ENCODE peak calls at places on chromosomes 6 and 20, in ten cellular contexts. One of them, this sample, is unnamed.

GRCh38 chr20:43379239-43379917 is 78.3 kb upstream of the SRSF6 start:
- DNase-seq in ovary: no peak
- DNase-seq in HepG2: peak; percentile 27
- DNase-seq in adrenal gland: no peak
- DNase-seq in testis: no peak
- DNase-seq in tibial nerve: no peak
- DNase-seq in NB4: no peak
- DNase-seq in lower leg skin: peak; percentile 5
- DNase-seq in heart left ventricle: no peak
- DNase-seq in stomach: no peak
- DNase-seq in this sample: no peak

GRCh38 chr20:62658593-62659159 is 16.4 kb downstream of the SLCO4A1 start:
- DNase-seq in ovary: peak; percentile 16
- DNase-seq in HepG2: no peak
- DNase-seq in adrenal gland: no peak
- DNase-seq in testis: no peak
- DNase-seq in tibial nerve: no peak
- DNase-seq in NB4: no peak
- DNase-seq in lower leg skin: no peak
- DNase-seq in heart left ventricle: no peak
- DNase-seq in stomach: no peak
- DNase-seq in this sample: no peak

GRCh38 chr6:78436335-78436734 is 431.0 kb upstream of the IRAK1BP1 start:
- DNase-seq in ovary: no peak
- DNase-seq in HepG2: peak; percentile 1
- DNase-seq in adrenal gland: no peak
- DNase-seq in testis: peak; percentile 19
- DNase-seq in tibial nerve: no peak
- DNase-seq in NB4: peak; percentile 34
- DNase-seq in lower leg skin: no peak
- DNase-seq in heart left ventricle: no peak
- DNase-seq in stomach: no peak
- DNase-seq in this sample: no peak

GRCh38 chr20:31260326-31260932 is 3.0 kb downstream of the DEFB115 start:
- DNase-seq in ovary: no peak
- DNase-seq in HepG2: peak; percentile 66
- DNase-seq in adrenal gland: no peak
- DNase-seq in testis: peak; percentile 16
- DNase-seq in tibial nerve: no peak
- DNase-seq in NB4: peak; percentile 63
- DNase-seq in lower leg skin: no peak
- DNase-seq in heart left ventricle: no peak
- DNase-seq in stomach: no peak
- DNase-seq in this sample: no peak

GRCh38 chr6:31079656-31080261 is 32.6 kb downstream of the C6orf15 start:
- DNase-seq in ovary: peak; percentile 70
- DNase-seq in HepG2: peak; percentile 64
- DNase-seq in adrenal gland: peak; percentile 49
- DNase-seq in testis: peak; percentile 82
- DNase-seq in tibial nerve: peak; percentile 85
- DNase-seq in NB4: peak; percentile 61
- DNase-seq in lower leg skin: peak; percentile 89
- DNase-seq in heart left ventricle: no peak
- DNase-seq in stomach: peak; percentile 73
- DNase-seq in this sample: peak; percentile 71

GRCh38 chr6:144248003-144248402 is 37.1 kb upstream of the UTRN start:
- DNase-seq in ovary: no peak
- DNase-seq in HepG2: no peak
- DNase-seq in adrenal gland: no peak
- DNase-seq in testis: no peak
- DNase-seq in tibial nerve: no peak
- DNase-seq in NB4: no peak
- DNase-seq in lower leg skin: no peak
- DNase-seq in heart left ventricle: no peak
- DNase-seq in stomach: no peak
- DNase-seq in this sample: no peak

GRCh38 chr6:133505680-133506079 is 264.5 kb downstream of the EYA4 start:
- DNase-seq in ovary: no peak
- DNase-seq in HepG2: no peak
- DNase-seq in adrenal gland: no peak
- DNase-seq in testis: no peak
- DNase-seq in tibial nerve: no peak
- DNase-seq in NB4: no peak
- DNase-seq in lower leg skin: no peak
- DNase-seq in heart left ventricle: no peak
- DNase-seq in stomach: no peak
- DNase-seq in this sample: no peak

GRCh38 chr6:64230530-64230929 is 594.9 kb downstream of the PHF3 start:
- DNase-seq in ovary: no peak
- DNase-seq in HepG2: no peak
- DNase-seq in adrenal gland: no peak
- DNase-seq in testis: no peak
- DNase-seq in tibial nerve: no peak
- DNase-seq in NB4: no peak
- DNase-seq in lower leg skin: no peak
- DNase-seq in heart left ventricle: no peak
- DNase-seq in stomach: no peak
- DNase-seq in this sample: no peak

GRCh38 chr6:21396313-21396712 is 197.2 kb upstream of the SOX4 start:
- DNase-seq in ovary: no peak
- DNase-seq in HepG2: no peak
- DNase-seq in adrenal gland: no peak
- DNase-seq in testis: no peak
- DNase-seq in tibial nerve: no peak
- DNase-seq in NB4: no peak
- DNase-seq in lower leg skin: no peak
- DNase-seq in heart left ventricle: no peak
- DNase-seq in stomach: no peak
- DNase-seq in this sample: no peak

GRCh38 chr6:150617496-150618460 is 18.1 kb downstream of the PLEKHG1 start:
- DNase-seq in ovary: no peak
- DNase-seq in HepG2: no peak
- DNase-seq in adrenal gland: no peak
- DNase-seq in testis: no peak
- DNase-seq in tibial nerve: no peak
- DNase-seq in NB4: no peak
- DNase-seq in lower leg skin: no peak
- DNase-seq in heart left ventricle: no peak
- DNase-seq in stomach: no peak
- DNase-seq in this sample: no peak

GRCh38 chr6:75402296-75402695 is 91.3 kb downstream of the FILIP1 start:
- DNase-seq in ovary: no peak
- DNase-seq in HepG2: no peak
- DNase-seq in adrenal gland: no peak
- DNase-seq in testis: no peak
- DNase-seq in tibial nerve: no peak
- DNase-seq in NB4: no peak
- DNase-seq in lower leg skin: no peak
- DNase-seq in heart left ventricle: no peak
- DNase-seq in stomach: no peak
- DNase-seq in this sample: no peak

GRCh38 chr6:29926795-29927427 is 15.4 kb upstream of the HLA-A start:
- DNase-seq in ovary: peak; percentile 84
- DNase-seq in HepG2: peak; percentile 78
- DNase-seq in adrenal gland: peak; percentile 64
- DNase-seq in testis: peak; percentile 46
- DNase-seq in tibial nerve: peak; percentile 44
- DNase-seq in NB4: peak; percentile 64
- DNase-seq in lower leg skin: peak; percentile 91
- DNase-seq in heart left ventricle: peak; percentile 87
- DNase-seq in stomach: peak; percentile 84
- DNase-seq in this sample: peak; percentile 70

GRCh38 chr6:29924287-29924686 is 18.0 kb upstream of the HLA-A start:
- DNase-seq in ovary: no peak
- DNase-seq in HepG2: no peak
- DNase-seq in adrenal gland: no peak
- DNase-seq in testis: no peak
- DNase-seq in tibial nerve: no peak
- DNase-seq in NB4: no peak
- DNase-seq in lower leg skin: no peak
- DNase-seq in heart left ventricle: no peak
- DNase-seq in stomach: no peak
- DNase-seq in this sample: no peak

GRCh38 chr6:29926081-29926794 is 16.1 kb upstream of the HLA-A start:
- DNase-seq in ovary: peak; percentile 49
- DNase-seq in HepG2: no peak
- DNase-seq in adrenal gland: no peak
- DNase-seq in testis: no peak
- DNase-seq in tibial nerve: no peak
- DNase-seq in NB4: no peak
- DNase-seq in lower leg skin: peak; percentile 83
- DNase-seq in heart left ventricle: peak; percentile 66
- DNase-seq in stomach: no peak
- DNase-seq in this sample: no peak

GRCh38 chr6:29924731-29925130 is 17.6 kb upstream of the HLA-A start:
- DNase-seq in ovary: no peak
- DNase-seq in HepG2: no peak
- DNase-seq in adrenal gland: no peak
- DNase-seq in testis: no peak
- DNase-seq in tibial nerve: no peak
- DNase-seq in NB4: no peak
- DNase-seq in lower leg skin: no peak
- DNase-seq in heart left ventricle: no peak
- DNase-seq in stomach: no peak
- DNase-seq in this sample: no peak

GRCh38 chr6:29925341-29926080 is 16.8 kb upstream of the HLA-A start:
- DNase-seq in ovary: no peak
- DNase-seq in HepG2: no peak
- DNase-seq in adrenal gland: no peak
- DNase-seq in testis: no peak
- DNase-seq in tibial nerve: no peak
- DNase-seq in NB4: peak; percentile 14
- DNase-seq in lower leg skin: no peak
- DNase-seq in heart left ventricle: no peak
- DNase-seq in stomach: no peak
- DNase-seq in this sample: no peak
- H3K4me3 ChIP-seq in ovary: no peak overlapping the region
- H3K4me3 ChIP-seq in HepG2: peak overlapping the region; percentile 74
- H3K4me3 ChIP-seq in adrenal gland: peak overlapping the region; percentile 58
- H3K4me3 ChIP-seq in testis: no peak overlapping the region
- H3K4me3 ChIP-seq in tibial nerve: no peak overlapping the region
- H3K4me3 ChIP-seq in NB4: no peak overlapping the region
- H3K4me3 ChIP-seq in lower leg skin: no peak overlapping the region
- H3K4me3 ChIP-seq in heart left ventricle: peak overlapping the region; percentile 64
- H3K4me3 ChIP-seq in stomach: no peak overlapping the region
- H3K4me3 ChIP-seq in this sample: no peak overlapping the region

GRCh38 chr20:10671221-10671849 is 2.5 kb downstream of the JAG1 start:
- DNase-seq in ovary: peak; percentile 85
- DNase-seq in HepG2: peak; percentile 93
- DNase-seq in adrenal gland: peak; percentile 86
- DNase-seq in testis: peak; percentile 81
- DNase-seq in tibial nerve: peak; percentile 84
- DNase-seq in NB4: peak; percentile 98
- DNase-seq in lower leg skin: no peak
- DNase-seq in heart left ventricle: peak; percentile 83
- DNase-seq in stomach: peak; percentile 74
- DNase-seq in this sample: peak; percentile 75
- TF ChIP-seq POLR2A in ovary: no peak
- TF ChIP-seq POLR2A in HepG2: peak; percentile 58
- TF ChIP-seq POLR2A in adrenal gland: peak; percentile 15
- TF ChIP-seq POLR2A in testis: no peak
- TF ChIP-seq POLR2A in tibial nerve: no peak
- TF ChIP-seq POLR2A in NB4: peak; percentile 6
- TF ChIP-seq POLR2A in lower leg skin: no peak
- TF ChIP-seq POLR2A in heart left ventricle: no peak
- TF ChIP-seq POLR2A in stomach: no peak
- TF ChIP-seq POLR2A in this sample: no peak

GRCh38 chr20:45340236-45340847 is 7.9 kb downstream of the SDC4 start:
- DNase-seq in ovary: no peak
- DNase-seq in HepG2: peak; percentile 92
- DNase-seq in adrenal gland: peak; percentile 70
- DNase-seq in testis: no peak
- DNase-seq in tibial nerve: no peak
- DNase-seq in NB4: no peak
- DNase-seq in lower leg skin: no peak
- DNase-seq in heart left ventricle: no peak
- DNase-seq in stomach: peak; percentile 81
- DNase-seq in this sample: peak; percentile 87

GRCh38 chr20:45339084-45339483 is 9.1 kb downstream of the SDC4 start:
- DNase-seq in ovary: no peak
- DNase-seq in HepG2: no peak
- DNase-seq in adrenal gland: no peak
- DNase-seq in testis: no peak
- DNase-seq in tibial nerve: no peak
- DNase-seq in NB4: no peak
- DNase-seq in lower leg skin: no peak
- DNase-seq in heart left ventricle: no peak
- DNase-seq in stomach: peak; percentile 61
- DNase-seq in this sample: no peak

GRCh38 chr20:45338121-45339030 is 9.8 kb downstream of the SDC4 start:
- DNase-seq in ovary: no peak
- DNase-seq in HepG2: peak; percentile 74
- DNase-seq in adrenal gland: no peak
- DNase-seq in testis: no peak
- DNase-seq in tibial nerve: no peak
- DNase-seq in NB4: no peak
- DNase-seq in lower leg skin: no peak
- DNase-seq in heart left ventricle: no peak
- DNase-seq in stomach: no peak
- DNase-seq in this sample: no peak

GRCh38 chr20:45340951-45341350 is 7.3 kb downstream of the SDC4 start:
- DNase-seq in ovary: no peak
- DNase-seq in HepG2: peak; percentile 70
- DNase-seq in adrenal gland: no peak
- DNase-seq in testis: no peak
- DNase-seq in tibial nerve: no peak
- DNase-seq in NB4: no peak
- DNase-seq in lower leg skin: no peak
- DNase-seq in heart left ventricle: no peak
- DNase-seq in stomach: no peak
- DNase-seq in this sample: no peak

DNA sequence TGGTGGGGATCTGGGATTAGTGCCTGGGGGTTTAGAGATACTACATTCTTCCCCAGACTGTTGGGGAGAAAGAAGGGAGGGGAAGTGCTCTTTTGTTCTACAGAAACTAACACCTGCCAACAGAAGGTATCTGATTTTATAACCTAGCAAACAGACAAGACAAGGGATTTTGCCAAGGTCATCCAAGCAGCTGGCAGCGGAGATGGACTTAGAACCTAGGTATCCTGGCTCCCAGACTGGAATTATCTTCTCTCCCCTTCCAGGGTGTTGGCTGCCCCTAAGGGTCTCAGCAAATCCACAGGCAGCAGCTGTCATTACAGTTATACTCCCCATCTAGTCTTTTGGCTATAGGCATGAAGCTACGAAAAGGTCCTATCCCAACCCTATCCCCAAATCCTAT is 8.4 kb downstream of the SDC4 start:
- DNase-seq in ovary: no peak
- DNase-seq in HepG2: no peak
- DNase-seq in adrenal gland: no peak
- DNase-seq in testis: no peak
- DNase-seq in tibial nerve: no peak
- DNase-seq in NB4: no peak
- DNase-seq in lower leg skin: no peak
- DNase-seq in heart left ventricle: no peak
- DNase-seq in stomach: no peak
- DNase-seq in this sample: no peak
- H3K4me3 ChIP-seq in ovary: no peak overlapping the region
- H3K4me3 ChIP-seq in HepG2: no peak overlapping the region
- H3K4me3 ChIP-seq in adrenal gland: no peak overlapping the region
- H3K4me3 ChIP-seq in testis: no peak overlapping the region
- H3K4me3 ChIP-seq in tibial nerve: no peak overlapping the region
- H3K4me3 ChIP-seq in NB4: no peak overlapping the region
- H3K4me3 ChIP-seq in lower leg skin: no peak overlapping the region
- H3K4me3 ChIP-seq in heart left ventricle: no peak overlapping the region
- H3K4me3 ChIP-seq in stomach: no peak overlapping the region
- H3K4me3 ChIP-seq in this sample: no peak overlapping the region

GRCh38 chr20:24242763-24243162 is 226.7 kb upstream of the SYNDIG1 start:
- DNase-seq in ovary: no peak
- DNase-seq in HepG2: no peak
- DNase-seq in adrenal gland: no peak
- DNase-seq in testis: no peak
- DNase-seq in tibial nerve: no peak
- DNase-seq in NB4: no peak
- DNase-seq in lower leg skin: no peak
- DNase-seq in heart left ventricle: no peak
- DNase-seq in stomach: no peak
- DNase-seq in this sample: no peak
- TF ChIP-seq POLR2A in ovary: no peak
- TF ChIP-seq POLR2A in HepG2: no peak
- TF ChIP-seq POLR2A in adrenal gland: no peak
- TF ChIP-seq POLR2A in testis: no peak
- TF ChIP-seq POLR2A in tibial nerve: no peak
- TF ChIP-seq POLR2A in NB4: no peak
- TF ChIP-seq POLR2A in lower leg skin: no peak
- TF ChIP-seq POLR2A in heart left ventricle: no peak
- TF ChIP-seq POLR2A in stomach: no peak
- TF ChIP-seq POLR2A in this sample: no peak

This sample was measured in body of pancreas.